ENCODE peak calls at places on chromosomes 16 and 17, in four cellular contexts. One of them, this sample, is unnamed.

GRCh38 chr17:79242873-79243602 is 168.4 kb downstream of the ENGASE start:
- DNase-seq in Peyer's patch: no peak
- DNase-seq in psoas muscle: no peak
- DNase-seq in astrocyte of the spinal cord: no peak
- DNase-seq in this sample: no peak

GRCh38 chr16:52435573-52435972 is 111.4 kb downstream of the TOX3 start:
- DNase-seq in psoas muscle: no peak
- DNase-seq in astrocyte of the spinal cord: no peak
- DNase-seq in Peyer's patch: no peak
- DNase-seq in this sample: no peak

GRCh38 chr17:19255279-19255678 is 18.1 kb downstream of the EPN2 start:
- DNase-seq in astrocyte of the spinal cord: no peak
- DNase-seq in Peyer's patch: no peak
- DNase-seq in psoas muscle: no peak
- DNase-seq in this sample: no peak

GRCh38 chr16:82761858-82762257 is 135.1 kb downstream of the CDH13 start:
- DNase-seq in astrocyte of the spinal cord: peak
- DNase-seq in psoas muscle: no peak
- DNase-seq in Peyer's patch: no peak
- DNase-seq in this sample: peak

GRCh38 chr17:4858068-4858879 is 25.1 kb downstream of the MINK1 start:
- DNase-seq in psoas muscle: no peak
- DNase-seq in astrocyte of the spinal cord: no peak
- DNase-seq in Peyer's patch: no peak
- DNase-seq in this sample: no peak

GRCh38 chr16:81723098-81723723 is 55.9 kb upstream of the PLCG2 start:
- DNase-seq in psoas muscle: no peak
- DNase-seq in astrocyte of the spinal cord: peak
- DNase-seq in Peyer's patch: no peak
- DNase-seq in this sample: peak

GRCh38 chr17:27968206-27968732 is 74.2 kb upstream of the NLK start:
- DNase-seq in astrocyte of the spinal cord: no peak
- DNase-seq in Peyer's patch: no peak
- DNase-seq in psoas muscle: no peak
- DNase-seq in this sample: no peak

GRCh38 chr16:30557397-30557949 is 701 bp downstream of the ZNF764 start:
- DNase-seq in psoas muscle: peak
- DNase-seq in astrocyte of the spinal cord: no peak
- DNase-seq in Peyer's patch: peak
- DNase-seq in this sample: no peak

GRCh38 chr16:32116080-32116479 is 137.0 kb upstream of the TP53TG3D start:
- DNase-seq in psoas muscle: peak
- DNase-seq in Peyer's patch: peak
- DNase-seq in astrocyte of the spinal cord: no peak
- DNase-seq in this sample: no peak

GRCh38 chr17:35879748-35880654 is at the start of gene CCL5:
- DNase-seq in psoas muscle: no peak
- DNase-seq in astrocyte of the spinal cord: no peak
- DNase-seq in Peyer's patch: peak
- DNase-seq in this sample: peak

GRCh38 chr16:89582614-89583196 is 7.1 kb downstream of the CPNE7 start:
- DNase-seq in astrocyte of the spinal cord: no peak
- DNase-seq in Peyer's patch: no peak
- DNase-seq in psoas muscle: no peak
- DNase-seq in this sample: no peak

GRCh38 chr17:61400058-61400785 is 579 bp downstream of the TBX2 start:
- DNase-seq in Peyer's patch: no peak
- DNase-seq in psoas muscle: no peak
- DNase-seq in astrocyte of the spinal cord: no peak
- DNase-seq in this sample: no peak

GRCh38 chr17:63675607-63676539 is 24.1 kb downstream of the LIMD2 start:
- DNase-seq in psoas muscle: peak
- DNase-seq in Peyer's patch: peak
- DNase-seq in astrocyte of the spinal cord: peak
- DNase-seq in this sample: peak

GRCh38 chr17:42920922-42921321 is 20.3 kb downstream of the G6PC1 start:
- DNase-seq in astrocyte of the spinal cord: no peak
- DNase-seq in Peyer's patch: no peak
- DNase-seq in psoas muscle: no peak
- DNase-seq in this sample: no peak

GRCh38 chr17:73581379-73581778 is 62.9 kb downstream of the SDK2 start:
- DNase-seq in Peyer's patch: no peak
- DNase-seq in psoas muscle: no peak
- DNase-seq in astrocyte of the spinal cord: no peak
- DNase-seq in this sample: no peak

GRCh38 chr17:15398291-15398690 is 56.9 kb upstream of the TEKT3 start:
- DNase-seq in astrocyte of the spinal cord: peak
- DNase-seq in Peyer's patch: no peak
- DNase-seq in psoas muscle: no peak
- DNase-seq in this sample: peak

GRCh38 chr16:77213542-77214108 is 14.4 kb downstream of the SYCE1L start:
- DNase-seq in astrocyte of the spinal cord: peak
- DNase-seq in Peyer's patch: no peak
- DNase-seq in psoas muscle: no peak
- DNase-seq in this sample: peak

GRCh38 chr17:74951680-74952421 is 16.2 kb downstream of the OTOP3 start:
- DNase-seq in psoas muscle: no peak
- DNase-seq in Peyer's patch: no peak
- DNase-seq in astrocyte of the spinal cord: no peak
- DNase-seq in this sample: no peak

GRCh38 chr17:82963104-82963950 is 116.1 kb upstream of the METRNL start:
- DNase-seq in astrocyte of the spinal cord: peak
- DNase-seq in psoas muscle: peak
- DNase-seq in Peyer's patch: peak
- DNase-seq in this sample: peak

GRCh38 chr17:44137891-44138709 is 3.6 kb upstream of the HROB start:
- DNase-seq in astrocyte of the spinal cord: peak
- DNase-seq in psoas muscle: peak
- DNase-seq in Peyer's patch: peak
- DNase-seq in this sample: peak

GRCh38 chr17:70655179-70655578 is 485.8 kb downstream of the KCNJ2 start:
- DNase-seq in astrocyte of the spinal cord: no peak
- DNase-seq in psoas muscle: no peak
- DNase-seq in Peyer's patch: no peak
- DNase-seq in this sample: no peak

GRCh38 chr16:2034695-2035430 is 8.2 kb downstream of the NHERF2 start:
- DNase-seq in Peyer's patch: no peak
- DNase-seq in psoas muscle: no peak
- DNase-seq in astrocyte of the spinal cord: no peak
- DNase-seq in this sample: no peak
- H3K4me3 ChIP-seq in Peyer's patch: no peak
- H3K4me3 ChIP-seq in psoas muscle: peak
- H3K4me3 ChIP-seq in astrocyte of the spinal cord: no peak
- H3K4me3 ChIP-seq in this sample: no peak

GRCh38 chr16:27867122-27868110 is 196.1 kb downstream of the GSG1L start:
- DNase-seq in psoas muscle: peak
- DNase-seq in Peyer's patch: peak
- DNase-seq in astrocyte of the spinal cord: peak
- DNase-seq in this sample: peak
- TF ChIP-seq CTCF in psoas muscle: no peak
- TF ChIP-seq CTCF in Peyer's patch: peak
- TF ChIP-seq CTCF in astrocyte of the spinal cord: peak
- TF ChIP-seq CTCF in this sample: peak

DNA sequence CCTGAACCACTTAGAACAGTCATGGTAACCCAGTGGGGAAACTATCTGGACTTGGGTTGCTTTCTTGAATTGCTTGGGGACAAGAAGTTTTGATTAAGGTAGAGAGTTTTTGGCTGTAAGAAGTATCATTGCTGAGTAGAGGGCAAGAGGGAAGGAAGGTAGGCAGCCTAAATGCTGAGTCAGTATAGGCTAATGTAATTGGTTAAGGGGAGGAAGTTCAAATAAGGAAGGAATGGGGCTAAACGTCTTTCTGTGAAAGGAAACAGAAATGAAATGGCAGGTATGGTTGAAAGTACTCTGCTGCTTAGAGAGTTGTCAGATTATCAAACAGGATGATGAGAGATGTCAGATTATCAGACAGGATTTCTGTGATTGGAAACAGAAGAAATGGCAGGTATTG is 20.3 kb downstream of the KPNB1 start:
- DNase-seq in Peyer's patch: no peak
- DNase-seq in astrocyte of the spinal cord: no peak
- DNase-seq in psoas muscle: no peak
- DNase-seq in this sample: no peak
- H3K4me3 ChIP-seq in Peyer's patch: no peak
- H3K4me3 ChIP-seq in astrocyte of the spinal cord: no peak
- H3K4me3 ChIP-seq in psoas muscle: no peak
- H3K4me3 ChIP-seq in this sample: no peak

GRCh38 chr17:77507116-77507885 is 366.5 kb downstream of the SEC14L1 start:
- DNase-seq in Peyer's patch: peak
- DNase-seq in psoas muscle: peak
- DNase-seq in astrocyte of the spinal cord: peak
- DNase-seq in this sample: no peak
- TF ChIP-seq CTCF in Peyer's patch: no peak
- TF ChIP-seq CTCF in psoas muscle: no peak
- TF ChIP-seq CTCF in astrocyte of the spinal cord: no peak
- TF ChIP-seq CTCF in this sample: no peak

DNA sequence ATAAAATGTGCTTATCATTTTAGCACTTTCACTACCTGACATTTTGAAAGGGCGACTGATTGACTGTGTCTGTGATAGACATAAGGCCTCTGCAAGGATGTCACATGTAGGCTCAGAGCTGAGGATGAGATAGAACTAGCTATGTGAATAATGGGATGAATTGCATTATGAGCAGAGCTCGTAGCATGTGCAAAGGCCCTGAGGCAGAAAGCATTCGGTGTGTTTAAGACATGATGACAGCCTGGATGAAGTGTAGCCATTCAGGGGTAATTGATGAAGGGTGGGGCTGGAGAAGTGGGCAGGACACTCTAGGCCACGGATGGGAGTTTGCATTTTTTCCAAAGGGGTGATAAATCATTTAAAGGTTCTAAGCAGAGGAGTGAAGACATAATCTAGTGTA is 62.6 kb downstream of the USP43 start:
- DNase-seq in Peyer's patch: no peak
- DNase-seq in astrocyte of the spinal cord: no peak
- DNase-seq in psoas muscle: no peak
- DNase-seq in this sample: no peak
- H3K4me3 ChIP-seq in Peyer's patch: no peak
- H3K4me3 ChIP-seq in astrocyte of the spinal cord: no peak
- H3K4me3 ChIP-seq in psoas muscle: no peak
- H3K4me3 ChIP-seq in this sample: no peak

GRCh38 chr17:45296003-45296832 is 20.6 kb downstream of the MAP3K14 start:
- DNase-seq in Peyer's patch: no peak
- DNase-seq in astrocyte of the spinal cord: no peak
- DNase-seq in psoas muscle: no peak
- DNase-seq in this sample: peak

GRCh38 chr17:45291170-45291805 is 25.5 kb downstream of the MAP3K14 start:
- DNase-seq in astrocyte of the spinal cord: no peak
- DNase-seq in psoas muscle: peak
- DNase-seq in Peyer's patch: peak
- DNase-seq in this sample: no peak

GRCh38 chr17:45292696-45293412 is 24.0 kb downstream of the MAP3K14 start:
- DNase-seq in astrocyte of the spinal cord: no peak
- DNase-seq in psoas muscle: peak
- DNase-seq in Peyer's patch: no peak
- DNase-seq in this sample: no peak

GRCh38 chr17:45294506-45294905 is 22.3 kb downstream of the MAP3K14 start:
- DNase-seq in astrocyte of the spinal cord: peak
- DNase-seq in Peyer's patch: no peak
- DNase-seq in psoas muscle: peak
- DNase-seq in this sample: peak

GRCh38 chr17:45293413-45294211 is 23.2 kb downstream of the MAP3K14 start:
- DNase-seq in astrocyte of the spinal cord: peak
- DNase-seq in psoas muscle: peak
- DNase-seq in Peyer's patch: peak
- DNase-seq in this sample: peak
- TF ChIP-seq CTCF in astrocyte of the spinal cord: peak
- TF ChIP-seq CTCF in psoas muscle: no peak
- TF ChIP-seq CTCF in Peyer's patch: no peak
- TF ChIP-seq CTCF in this sample: peak

GRCh38 chr17:38797828-38798227 is 1.5 kb downstream of the PIP4K2B start:
- DNase-seq in psoas muscle: no peak
- DNase-seq in astrocyte of the spinal cord: no peak
- DNase-seq in Peyer's patch: no peak
- DNase-seq in this sample: no peak

GRCh38 chr17:38796451-38796850 is 2.9 kb downstream of the PIP4K2B start:
- DNase-seq in Peyer's patch: no peak
- DNase-seq in psoas muscle: no peak
- DNase-seq in astrocyte of the spinal cord: no peak
- DNase-seq in this sample: no peak

GRCh38 chr17:38799501-38800236 is at the start of gene PIP4K2B:
- DNase-seq in astrocyte of the spinal cord: peak
- DNase-seq in Peyer's patch: peak
- DNase-seq in psoas muscle: peak
- DNase-seq in this sample: peak

GRCh38 chr17:38798614-38799500 is 499 bp downstream of the PIP4K2B start:
- DNase-seq in astrocyte of the spinal cord: peak
- DNase-seq in psoas muscle: no peak
- DNase-seq in Peyer's patch: peak
- DNase-seq in this sample: peak

DNA sequence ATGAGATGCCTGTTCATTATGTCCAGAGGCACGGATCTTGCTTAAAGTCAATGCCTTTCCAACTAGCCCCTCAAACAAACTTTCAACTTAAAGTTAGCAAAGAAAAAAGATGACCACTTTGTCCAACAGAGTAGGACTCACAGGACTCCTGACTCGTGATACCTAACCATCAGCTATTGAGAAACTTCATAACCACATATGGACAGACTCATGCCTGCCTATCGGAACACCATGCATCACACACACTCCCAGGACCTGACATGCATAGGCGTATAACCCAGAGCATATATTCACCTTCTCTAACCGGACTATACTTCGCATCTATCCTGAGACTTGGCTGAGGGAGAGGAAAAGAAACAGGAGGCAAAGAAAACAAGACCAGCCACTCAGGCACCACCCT is 2.3 kb downstream of the PIP4K2B start:
- DNase-seq in Peyer's patch: no peak
- DNase-seq in astrocyte of the spinal cord: no peak
- DNase-seq in psoas muscle: no peak
- DNase-seq in this sample: peak
- H3K4me3 ChIP-seq in Peyer's patch: no peak
- H3K4me3 ChIP-seq in astrocyte of the spinal cord: peak
- H3K4me3 ChIP-seq in psoas muscle: peak
- H3K4me3 ChIP-seq in this sample: peak

GRCh38 chr16:88495268-88495772 is 42.2 kb downstream of the ZFPM1 start:
- DNase-seq in astrocyte of the spinal cord: no peak
- DNase-seq in psoas muscle: no peak
- DNase-seq in Peyer's patch: no peak
- DNase-seq in this sample: no peak
- TF ChIP-seq CTCF in astrocyte of the spinal cord: no peak
- TF ChIP-seq CTCF in psoas muscle: no peak
- TF ChIP-seq CTCF in Peyer's patch: no peak
- TF ChIP-seq CTCF in this sample: no peak

This sample was measured in fibroblast of mammary gland.